ENCODE peak calls at places on chromosomes 4 and X, in ten cellular contexts. K is heart right ventricle, L is tibial nerve, N is uterus, D is cardiac muscle cell, B is upper lobe of right lung, H is endodermal cell, R is Peyer's patch, V is pancreas, U is transverse colon. O is an unnamed sample. For H3K4me1, the result is how much of the 10 kb centered on the place peaks cover.

GRCh38 chrX:101241531-101241930 is 21.9 kb downstream of the DRP2 start:
- DNase-seq in K (no peak), L (no peak), N (no peak), D (no peak), B (no peak), H (no peak), R (no peak), V (no peak), U (no peak), O (no peak)

GRCh38 chrX:150456466-150456865 is 93.3 kb downstream of the MAMLD1 start:
- DNase-seq in K (no peak), L (no peak), N (no peak), D (no peak), B (no peak), H (no peak), R (no peak), V (no peak), U (no peak), O (no peak)

GRCh38 chrX:106752101-106752678 is 25.7 kb downstream of the RNF128 start:
- DNase-seq in K (no peak), L (no peak), N (no peak), D (peak), B (no peak), H (peak), R (no peak), V (no peak), U (no peak), O (no peak)

GRCh38 chr4:75513529-75514130 is 573 bp downstream of the RCHY1 start:
- DNase-seq in K (no peak), L (no peak), N (peak), D (peak), B (no peak), H (no peak), R (no peak), V (no peak), U (no peak), O (no peak)

GRCh38 chr4:150971901-150972300 is 43.2 kb downstream of the LRBA start:
- DNase-seq in K (no peak), L (no peak), N (no peak), D (peak), B (no peak), H (no peak), R (no peak), V (no peak), U (no peak), O (no peak)

GRCh38 chr4:38387348-38387747 is 276.7 kb upstream of the KLF3 start:
- DNase-seq in K (peak), L (peak), N (peak), D (peak), B (peak), H (no peak), R (no peak), V (no peak), U (peak), O (peak)

GRCh38 chr4:78057600-78058560 is 757 bp downstream of the FRAS1 start:
- DNase-seq in K (peak), L (peak), N (peak), D (peak), B (peak), H (peak), R (peak), V (peak), U (peak), O (peak)

GRCh38 chr4:8261851-8262535 is 7.6 kb upstream of the HTRA3 start:
- DNase-seq in K (no peak), L (no peak), N (no peak), D (peak), B (no peak), H (no peak), R (no peak), V (no peak), U (no peak), O (no peak)

GRCh38 chrX:19839770-19840254 is 47.6 kb downstream of the SH3KBP1 start:
- DNase-seq in K (no peak), L (no peak), N (no peak), D (no peak), B (no peak), H (no peak), R (no peak), V (no peak), U (no peak), O (no peak)

GRCh38 chr4:156800463-156800862 is 171.1 kb downstream of the PDGFC start:
- DNase-seq in K (no peak), L (no peak), N (no peak), D (no peak), B (no peak), H (no peak), R (no peak), V (no peak), U (no peak), O (no peak)

GRCh38 chr4:148109216-148109615 is 333.0 kb downstream of the NR3C2 start:
- DNase-seq in K (no peak), L (no peak), N (no peak), D (no peak), B (no peak), H (no peak), R (no peak), V (no peak), U (no peak), O (no peak)

GRCh38 chrX:75156537-75156945 is 458 bp upstream of the ABCB7 start:
- DNase-seq in K (no peak), L (no peak), N (no peak), D (peak), B (no peak), H (no peak), R (no peak), V (no peak), U (no peak), O (no peak)

GRCh38 chr4:101843054-101843453 is 52.5 kb downstream of the BANK1 start:
- DNase-seq in K (no peak), L (no peak), N (no peak), D (no peak), B (no peak), H (no peak), R (no peak), V (no peak), U (no peak), O (no peak)

GRCh38 chrX:65874765-65875164 is 165.1 kb downstream of the VSIG4 start:
- DNase-seq in K (no peak), L (no peak), N (no peak), D (no peak), B (no peak), H (no peak), R (no peak), V (no peak), U (no peak), O (no peak)

GRCh38 chrX:47539860-47540259 is 21.1 kb upstream of the ARAF start:
- DNase-seq in K (no peak), L (no peak), N (no peak), D (no peak), B (no peak), H (no peak), R (no peak), V (no peak), U (no peak), O (no peak)

GRCh38 chrX:49850028-49850427 is 20.9 kb downstream of the PAGE4 start:
- DNase-seq in K (no peak), L (no peak), N (no peak), D (no peak), B (no peak), H (no peak), R (no peak), V (no peak), U (no peak), O (no peak)

GRCh38 chrX:44675364-44676024 is 132.8 kb upstream of the FUNDC1 start:
- DNase-seq in K (peak), L (peak), N (peak), D (peak), B (no peak), H (peak), R (no peak), V (no peak), U (no peak), O (no peak)

GRCh38 chrX:129534816-129535578 is 5.1 kb upstream of the OCRL start:
- DNase-seq in K (no peak), L (no peak), N (no peak), D (no peak), B (no peak), H (no peak), R (no peak), V (no peak), U (no peak), O (no peak)

GRCh38 chrX:129544780-129545179 is 4.7 kb downstream of the OCRL start:
- DNase-seq in K (no peak), L (no peak), N (no peak), D (no peak), B (no peak), H (no peak), R (no peak), V (no peak), U (no peak), O (no peak)

GRCh38 chrX:129545408-129545807 is 5.3 kb downstream of the OCRL start:
- DNase-seq in K (no peak), L (no peak), N (no peak), D (no peak), B (no peak), H (no peak), R (no peak), V (no peak), U (no peak), O (no peak)

GRCh38 chrX:129540725-129541184 is 696 bp downstream of the OCRL start:
- DNase-seq in K (no peak), L (no peak), N (no peak), D (no peak), B (peak), H (peak), R (peak), V (no peak), U (peak), O (no peak)

DNA sequence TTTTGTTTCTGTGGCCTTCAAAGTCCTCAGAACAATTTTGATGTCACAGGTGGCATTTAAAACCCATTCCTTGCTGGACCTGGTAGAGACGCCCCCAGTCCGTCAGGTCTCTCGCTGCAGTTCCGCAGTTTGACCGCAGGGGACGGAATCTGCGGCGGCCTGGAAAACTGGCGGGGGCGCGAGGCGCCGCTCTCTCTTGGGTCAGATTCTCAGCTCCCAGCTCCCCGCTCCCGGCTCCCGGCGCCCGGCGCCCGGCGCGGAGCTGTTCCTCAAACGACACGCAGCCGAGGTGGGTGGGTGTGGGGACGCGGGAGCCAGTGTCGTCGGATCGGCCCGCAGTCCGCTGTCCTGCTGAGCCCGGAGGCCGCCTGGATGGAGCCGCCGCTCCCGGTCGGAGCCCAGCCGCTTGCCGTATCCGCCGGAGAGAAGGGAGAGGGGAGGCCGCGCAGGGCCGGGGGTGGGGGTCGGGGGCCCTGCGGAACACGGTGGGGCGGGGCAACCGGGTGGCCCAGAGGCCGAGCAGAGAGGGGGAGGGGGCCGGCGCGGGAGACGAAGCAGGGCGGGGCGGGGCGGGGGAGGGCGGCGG is at the start of gene OCRL:
- DNase-seq in K (peak), L (peak), N (peak), D (peak), B (peak), H (peak), R (peak), V (peak), U (peak), O (peak)
- TF ChIP-seq CTCF in K (peak), L (peak), N (peak), D (peak), B (peak), H (peak), R (peak), V (peak), U (peak), O (peak)

DNA sequence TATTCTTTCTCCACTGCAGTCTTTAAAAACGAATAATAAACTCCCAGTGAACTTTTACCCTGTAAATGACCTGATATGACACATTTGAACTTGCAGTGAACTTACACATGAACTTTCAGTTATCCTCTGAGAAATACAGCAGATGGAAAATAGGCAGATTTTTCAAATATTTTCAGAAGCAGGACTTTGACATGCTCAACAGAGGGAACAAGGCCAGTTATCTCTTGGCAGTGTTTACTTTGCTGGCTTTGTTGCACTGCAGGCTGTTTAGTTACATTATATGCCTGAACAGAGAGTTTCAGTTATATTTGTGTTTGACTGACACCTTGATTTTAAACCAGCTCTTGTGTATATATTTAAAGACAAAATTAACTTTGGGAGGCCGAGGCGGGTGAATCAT is 47.6 kb upstream of the FGG start:
- DNase-seq in K (no peak), L (no peak), N (no peak), D (peak), B (no peak), H (no peak), R (no peak), V (no peak), U (no peak), O (no peak)
- H3K27ac ChIP-seq in K (no peak), L (no peak), N (no peak), D (no peak), B (no peak), H (no peak), R (no peak), V (no peak), U (no peak), O (no peak)

GRCh38 chr4:139685180-139685579 is 19.6 kb downstream of the MGST2 start:
- DNase-seq in K (no peak), L (no peak), N (no peak), D (no peak), B (no peak), H (no peak), R (no peak), V (no peak), U (no peak), O (no peak)

GRCh38 chr4:139686130-139686529 is 20.5 kb downstream of the MGST2 start:
- DNase-seq in K (no peak), L (no peak), N (no peak), D (no peak), B (no peak), H (no peak), R (no peak), V (no peak), U (no peak), O (no peak)

GRCh38 chr4:139686988-139687387 is 21.4 kb downstream of the MGST2 start:
- DNase-seq in K (no peak), L (no peak), N (no peak), D (no peak), B (no peak), H (no peak), R (no peak), V (no peak), U (no peak), O (no peak)

GRCh38 chr4:139684351-139684750 is 18.7 kb downstream of the MGST2 start:
- DNase-seq in K (no peak), L (no peak), N (no peak), D (no peak), B (no peak), H (no peak), R (no peak), V (no peak), U (no peak), O (no peak)

GRCh38 chr4:139682309-139683210 is 16.9 kb downstream of the MGST2 start:
- DNase-seq in K (peak), L (no peak), N (no peak), D (peak), B (no peak), H (no peak), R (no peak), V (no peak), U (no peak), O (no peak)
- H3K4me1 ChIP-seq in K (under half), L (under half), N (under half), D (under half), B (under half), H (under half), R (under half), V (under half), U (under half), O (under half)

DNA sequence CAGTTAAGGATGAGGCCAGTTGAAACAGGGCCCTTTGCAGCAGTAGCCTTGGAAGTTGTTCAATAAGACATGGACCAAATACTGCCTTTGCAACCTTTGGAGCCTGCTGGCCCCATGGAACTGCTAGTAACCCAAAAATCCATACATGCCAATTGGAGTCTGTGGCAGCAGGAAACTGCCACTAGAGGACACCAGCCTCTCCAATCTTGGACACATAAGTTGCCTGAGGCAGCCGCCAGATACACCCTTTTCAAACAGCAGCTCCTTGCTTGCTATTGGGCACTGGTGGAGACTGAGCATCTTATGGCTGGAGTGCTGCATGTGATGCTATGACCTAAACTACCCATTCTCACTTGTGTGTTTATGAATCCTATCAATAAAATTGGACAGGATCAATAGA is 14.8 kb upstream of the LAP3 start:
- DNase-seq in K (no peak), L (no peak), N (no peak), D (no peak), B (no peak), H (peak), R (no peak), V (no peak), U (no peak), O (no peak)
- TF ChIP-seq CTCF in K (no peak), L (no peak), N (no peak), D (peak), B (no peak), H (peak), R (no peak), V (no peak), U (no peak), O (no peak)

DNA sequence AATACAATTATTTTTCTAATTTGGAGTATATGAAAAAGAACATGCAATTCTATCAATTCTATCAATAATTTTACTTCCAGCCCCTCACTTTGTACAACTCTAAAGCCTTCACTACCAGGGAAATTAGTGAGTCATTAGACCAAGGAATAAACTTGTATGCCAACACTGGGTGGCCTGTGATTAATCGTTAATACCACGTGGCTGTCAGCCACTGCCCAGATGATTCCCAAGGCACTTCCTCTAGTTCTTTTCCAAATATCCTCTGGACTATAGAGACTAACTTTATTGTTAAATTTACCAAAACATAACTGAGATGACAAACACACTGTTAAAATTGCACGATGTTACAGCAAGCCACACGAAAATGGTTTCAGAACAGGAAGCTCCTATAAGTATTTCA is 45.7 kb downstream of the MID1 start:
- DNase-seq in K (no peak), L (no peak), N (no peak), D (peak), B (no peak), H (no peak), R (no peak), V (no peak), U (no peak), O (no peak)
- H3K27ac ChIP-seq in K (no peak), L (no peak), N (peak), D (no peak), B (no peak), H (no peak), R (no peak), V (no peak), U (no peak), O (no peak)

GRCh38 chr4:87014284-87014782 is 79.5 kb downstream of the AFF1 start:
- DNase-seq in K (no peak), L (no peak), N (no peak), D (peak), B (no peak), H (no peak), R (no peak), V (no peak), U (no peak), O (no peak)

GRCh38 chr4:87019898-87020297 is 85.1 kb downstream of the AFF1 start:
- DNase-seq in K (no peak), L (no peak), N (no peak), D (no peak), B (no peak), H (no peak), R (no peak), V (no peak), U (no peak), O (no peak)

GRCh38 chr4:87018751-87019150 is 83.9 kb downstream of the AFF1 start:
- DNase-seq in K (no peak), L (no peak), N (no peak), D (no peak), B (no peak), H (no peak), R (no peak), V (no peak), U (no peak), O (no peak)

GRCh38 chr4:87019243-87019817 is 84.5 kb downstream of the AFF1 start:
- DNase-seq in K (no peak), L (no peak), N (no peak), D (no peak), B (no peak), H (no peak), R (no peak), V (no peak), U (no peak), O (no peak)

DNA sequence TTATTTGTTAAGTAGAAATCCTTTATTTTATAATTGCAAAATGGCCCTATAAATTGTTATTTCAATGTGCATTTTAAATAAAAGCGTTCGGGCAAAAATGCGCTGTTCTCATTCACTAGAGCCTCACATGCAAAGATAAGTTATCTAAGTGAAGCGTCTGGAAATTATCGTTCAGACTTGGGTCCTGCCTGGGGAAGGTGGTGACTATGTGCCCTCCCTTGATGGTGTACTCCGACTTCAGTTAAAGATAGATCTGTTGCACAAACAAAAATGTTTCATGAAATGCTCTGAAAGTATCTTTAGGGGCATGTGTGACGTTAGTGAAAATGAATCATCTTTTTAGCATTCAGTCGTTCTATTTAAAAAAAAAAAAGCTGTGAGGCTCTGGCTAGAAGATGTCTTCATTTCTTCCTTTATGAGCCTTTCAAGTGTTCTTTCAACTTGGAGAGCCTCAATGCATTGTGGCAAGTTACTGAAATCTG is 82.8 kb downstream of the AFF1 start:
- DNase-seq in K (no peak), L (no peak), N (no peak), D (peak), B (no peak), H (no peak), R (no peak), V (no peak), U (no peak), O (no peak)
- H3K4me1 ChIP-seq in K (half or more), L (half or more), N (under half), D (half or more), B (half or more), H (under half), R (under half), V (under half), U (half or more), O (half or more)

GRCh38 chr4:73309211-73309610 is 50.6 kb upstream of the ANKRD17 start:
- DNase-seq in K (no peak), L (no peak), N (no peak), D (peak), B (no peak), H (no peak), R (no peak), V (no peak), U (no peak), O (no peak)

GRCh38 chr4:73303711-73304110 is 45.1 kb upstream of the ANKRD17 start:
- DNase-seq in K (no peak), L (no peak), N (no peak), D (no peak), B (no peak), H (no peak), R (no peak), V (no peak), U (no peak), O (no peak)

GRCh38 chr4:73311428-73311827 is 52.8 kb upstream of the ANKRD17 start:
- DNase-seq in K (no peak), L (no peak), N (no peak), D (peak), B (no peak), H (no peak), R (no peak), V (no peak), U (no peak), O (no peak)

GRCh38 chr4:73312967-73313366 is 54.4 kb upstream of the ANKRD17 start:
- DNase-seq in K (no peak), L (no peak), N (no peak), D (no peak), B (no peak), H (no peak), R (no peak), V (no peak), U (no peak), O (no peak)

GRCh38 chr4:73308286-73308685 is 49.7 kb upstream of the ANKRD17 start:
- DNase-seq in K (no peak), L (no peak), N (no peak), D (peak), B (no peak), H (no peak), R (no peak), V (no peak), U (no peak), O (no peak)
- TF ChIP-seq CTCF in K (no peak), L (no peak), N (no peak), D (peak), B (peak), H (peak), R (no peak), V (no peak), U (no peak), O (no peak)

GRCh38 chr4:185847352-185848078 is 35.5 kb upstream of the SORBS2 start:
- DNase-seq in K (peak), L (no peak), N (no peak), D (peak), B (no peak), H (peak), R (no peak), V (no peak), U (no peak), O (no peak)
- H3K27ac ChIP-seq in K (peak), L (no peak), N (no peak), D (peak), B (no peak), H (peak), R (no peak), V (no peak), U (peak), O (peak)